ENCODE peak calls at places on chromosomes 6 and 20, in six cellular contexts. P, V, N, W, J and S are unnamed samples. For H3K27me3, the result is how much of the 10 kb centered on the place peaks cover.

GRCh38 chr6:169342655-169343054 is 89.0 kb upstream of the THBS2 start:
- DNase-seq in N (no peak), P (no peak), V (no peak), W (no peak), J (no peak), S (no peak)

GRCh38 chr6:11374036-11375010 is 141.9 kb upstream of the NEDD9 start:
- DNase-seq in J (no peak), N (no peak), W (no peak), V (no peak), P (no peak), S (no peak)

GRCh38 chr6:155646443-155646842 is 190.8 kb upstream of the NOX3 start:
- DNase-seq in W (no peak), P (peak), V (peak), N (no peak), J (no peak), S (no peak)

GRCh38 chr20:21575167-21575566 is 61.3 kb upstream of the NKX2-2 start:
- DNase-seq in N (no peak), V (no peak), J (no peak), W (no peak), P (no peak), S (no peak)

GRCh38 chr6:87820343-87820984 is 118.4 kb upstream of the AKIRIN2 start:
- DNase-seq in N (no peak), P (peak), V (no peak), W (no peak), J (no peak), S (peak)

GRCh38 chr6:122530440-122531046 is 58.9 kb upstream of the SERINC1 start:
- DNase-seq in N (peak), W (peak), P (peak), J (peak), V (peak), S (peak)

GRCh38 chr20:33664762-33665144 is 2.0 kb upstream of the ACTL10 start:
- DNase-seq in P (no peak), N (no peak), W (no peak), V (no peak), J (no peak), S (no peak)

GRCh38 chr6:112044856-112045255 is 9.0 kb upstream of the CCN6 start:
- DNase-seq in P (no peak), N (no peak), V (peak), J (no peak), W (no peak), S (no peak)

GRCh38 chr6:98433325-98433724 is 401.0 kb upstream of the POU3F2 start:
- DNase-seq in J (no peak), W (no peak), V (no peak), N (no peak), P (no peak), S (no peak)

GRCh38 chr6:26493258-26493657 is 6.8 kb upstream of the BTN1A1 start:
- DNase-seq in W (peak), P (no peak), J (no peak), V (peak), N (no peak), S (peak)

GRCh38 chr20:50438986-50439407 is 71.2 kb upstream of the PTPN1 start:
- DNase-seq in N (no peak), V (peak), J (no peak), P (peak), W (no peak), S (peak)

GRCh38 chr20:34296468-34296867 is 6.7 kb downstream of the AHCY start:
- DNase-seq in N (no peak), P (no peak), J (no peak), W (no peak), V (no peak), S (no peak)

GRCh38 chr6:113596907-113597583 is 260.1 kb upstream of the MARCKS start:
- DNase-seq in N (no peak), P (no peak), J (no peak), W (peak), V (peak), S (no peak)

GRCh38 chr6:113855500-113856010 is 1.6 kb upstream of the MARCKS start:
- DNase-seq in W (peak), P (peak), V (peak), J (no peak), N (peak), S (peak)

GRCh38 chr6:110039996-110040383 is 61.9 kb downstream of the GPR6 start:
- DNase-seq in J (peak), N (peak), V (peak), P (peak), W (peak), S (no peak)

GRCh38 chr6:160221423-160221822 is 37.2 kb downstream of the SLC22A2 start:
- DNase-seq in V (no peak), P (peak), W (no peak), J (no peak), N (no peak), S (no peak)

GRCh38 chr6:35242486-35242885 is 17.0 kb upstream of the ZNF76 start:
- DNase-seq in W (no peak), N (no peak), J (no peak), V (no peak), P (no peak), S (no peak)
- TF ChIP-seq CTCF in W (no peak), N (no peak), J (no peak), V (no peak), P (no peak), S (no peak)

GRCh38 chr20:57851786-57852185 is 142.0 kb upstream of the PMEPA1 start:
- DNase-seq in N (no peak), W (no peak), P (no peak), V (no peak), J (no peak), S (no peak)
- H3K27me3 ChIP-seq in N (under half), W (under half), P (under half), V (under half), J (under half), S (under half)

DNA sequence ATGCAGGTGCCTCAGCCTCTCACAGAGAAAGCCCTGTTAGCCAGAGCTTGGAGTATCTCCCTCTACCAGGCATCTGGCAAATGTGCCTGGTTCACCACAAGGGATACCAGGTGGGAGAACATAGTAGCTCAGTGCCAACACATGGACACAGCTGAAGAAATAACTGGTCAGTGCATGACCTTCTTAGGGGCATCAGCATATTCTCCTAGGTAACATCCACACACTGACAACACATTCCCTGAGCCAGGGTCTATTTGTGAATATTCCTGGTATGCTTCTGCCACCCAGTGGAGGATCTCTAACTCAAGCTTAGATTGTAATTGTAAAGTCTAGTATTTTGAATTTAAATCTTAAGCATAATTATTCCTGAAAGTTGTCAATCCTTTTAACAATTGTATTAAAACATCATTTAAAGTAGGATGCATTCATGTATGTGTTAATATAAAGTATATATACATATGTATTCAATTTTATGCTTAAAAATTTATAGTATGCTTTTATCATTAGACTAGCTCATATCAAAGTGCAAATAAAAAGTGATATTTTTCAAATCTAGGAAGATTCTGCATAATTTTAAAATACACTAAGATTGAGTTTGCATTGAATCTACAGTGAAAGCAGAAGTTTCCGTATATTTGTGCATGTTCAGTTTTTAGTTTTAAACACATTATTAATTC is 45.3 kb upstream of the COL21A1 start:
- DNase-seq in V (peak), J (no peak), P (peak), W (peak), N (peak), S (peak)
- TF ChIP-seq CTCF in V (peak), J (no peak), P (peak), W (peak), N (peak), S (peak)

GRCh38 chr6:39314273-39314790 is at the start of gene KCNK17:
- DNase-seq in W (no peak), N (no peak), P (no peak), V (no peak), J (no peak), S (no peak)

GRCh38 chr6:39319621-39320369 is 2.7 kb downstream of the KCNK16 start:
- DNase-seq in W (no peak), N (no peak), J (no peak), P (no peak), V (no peak), S (no peak)

GRCh38 chr6:39313526-39314272 is 520 bp downstream of the KCNK17 start:
- DNase-seq in P (peak), J (no peak), W (peak), V (no peak), N (peak), S (no peak)

GRCh38 chr6:39320370-39320984 is 2.0 kb downstream of the KCNK16 start:
- DNase-seq in J (no peak), W (no peak), P (no peak), V (no peak), N (no peak), S (no peak)

GRCh38 chr6:39317256-39317655 is 3.0 kb upstream of the KCNK17 start:
- DNase-seq in P (no peak), W (no peak), N (no peak), V (no peak), J (no peak), S (no peak)
- H3K27me3 ChIP-seq in P (half or more), W (under half), N (under half), V (under half), J (under half), S (under half)

DNA sequence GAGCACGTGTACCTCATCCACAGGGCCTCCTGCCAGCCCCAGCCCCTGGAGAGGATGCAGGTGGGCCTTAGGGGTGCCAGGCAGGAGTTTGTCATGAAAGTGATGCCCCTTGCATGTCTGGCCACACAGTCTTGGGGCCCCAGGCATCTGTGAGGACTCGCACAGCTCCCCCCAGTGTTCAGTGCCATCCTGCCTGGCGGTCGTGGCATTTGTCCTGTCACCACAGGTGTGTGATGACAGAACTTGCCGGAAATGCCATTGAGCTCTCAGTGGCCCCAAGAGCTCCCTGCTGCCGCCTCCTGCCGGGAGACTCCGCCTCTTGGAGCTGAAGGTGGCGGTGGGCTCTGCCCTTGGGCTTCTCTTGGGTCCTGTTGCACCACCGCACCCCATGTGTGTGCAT is 30.6 kb upstream of the ADRM1 start:
- DNase-seq in V (no peak), J (no peak), P (no peak), N (no peak), W (no peak), S (no peak)
- TF ChIP-seq CTCF in V (no peak), J (no peak), P (no peak), N (no peak), W (no peak), S (no peak)

GRCh38 chr20:23242556-23243180 is 107.9 kb upstream of the NXT1 start:
- DNase-seq in V (no peak), J (no peak), P (no peak), N (no peak), W (no peak), S (no peak)

GRCh38 chr20:23243791-23244190 is 106.8 kb upstream of the NXT1 start:
- DNase-seq in P (no peak), N (no peak), V (no peak), W (no peak), J (no peak), S (no peak)

GRCh38 chr20:23241416-23241815 is 109.2 kb upstream of the NXT1 start:
- DNase-seq in W (no peak), J (no peak), P (no peak), N (no peak), V (no peak), S (no peak)

GRCh38 chr20:23240519-23240918 is 110.1 kb upstream of the NXT1 start:
- DNase-seq in V (no peak), N (no peak), W (no peak), P (no peak), J (no peak), S (no peak)

GRCh38 chr20:23242104-23242503 is 108.5 kb upstream of the NXT1 start:
- DNase-seq in N (no peak), J (no peak), V (no peak), P (no peak), W (no peak), S (peak)
- H3K27me3 ChIP-seq in N (under half), J (under half), V (under half), P (under half), W (under half), S (under half)

DNA sequence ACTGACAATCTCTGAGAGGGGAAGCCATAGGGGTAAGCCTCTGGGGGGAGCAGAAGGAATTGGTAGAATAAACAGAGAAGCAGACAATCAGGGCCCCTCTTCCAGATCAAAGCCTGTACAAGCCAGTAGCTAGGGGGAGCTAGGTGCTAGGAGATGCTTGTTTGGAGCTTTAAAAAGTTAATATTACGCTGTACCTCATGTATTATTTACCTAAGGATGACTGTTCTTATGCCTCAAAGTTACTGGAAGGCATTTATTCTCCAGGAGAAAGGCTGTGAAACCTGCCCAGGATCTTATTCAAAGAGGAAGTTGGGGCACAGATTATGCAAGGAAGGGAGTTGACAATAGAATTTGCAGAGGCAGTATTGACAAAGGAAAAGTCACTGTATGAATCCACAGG is 111.8 kb upstream of the SLC35F1 start:
- DNase-seq in J (no peak), P (peak), N (no peak), V (no peak), W (no peak), S (no peak)
- TF ChIP-seq CTCF in J (no peak), P (no peak), N (no peak), V (no peak), W (no peak), S (no peak)

GRCh38 chr6:167396068-167396658 is 71.3 kb downstream of the TTLL2 start:
- DNase-seq in W (no peak), V (no peak), N (no peak), P (no peak), J (no peak), S (no peak)

GRCh38 chr6:167393731-167394130 is 68.8 kb downstream of the TTLL2 start:
- DNase-seq in N (no peak), J (no peak), V (no peak), P (no peak), W (no peak), S (no peak)

GRCh38 chr6:167392631-167393301 is 67.9 kb downstream of the TTLL2 start:
- DNase-seq in J (no peak), W (no peak), P (no peak), V (no peak), N (no peak), S (no peak)

GRCh38 chr6:167394330-167394729 is 69.4 kb downstream of the TTLL2 start:
- DNase-seq in P (no peak), J (no peak), V (no peak), W (no peak), N (peak), S (no peak)

GRCh38 chr6:167394820-167395219 is 69.9 kb downstream of the TTLL2 start:
- DNase-seq in W (no peak), V (no peak), P (no peak), N (no peak), J (no peak), S (no peak)
- H3K27me3 ChIP-seq in W (under half), V (under half), P (under half), N (under half), J (under half), S (under half)